ENCODE peak calls at places on chromosomes 16 and 17, in eight cellular contexts. X is ELF-1, U is EL, R is fibroblast of the aortic adventitia, V is NCI-H524, Y is skeletal muscle cell, E is HS-5, Z is NCI-H345. K is an unnamed sample.

GRCh38 chr16:82709987-82710386 is 83.2 kb downstream of the CDH13 start:
- DNase-seq in X (no peak), U (no peak), Z (no peak), Y (no peak), V (no peak), E (no peak), R (no peak), K (no peak)

GRCh38 chr17:42101513-42102292 is 3.4 kb upstream of the ZNF385C start:
- DNase-seq in X (peak; percentile 90), V (peak; percentile 61), R (peak; percentile 74), Z (peak; percentile 58), E (no peak), U (peak; percentile 71), Y (no peak), K (peak; percentile 86)

GRCh38 chr17:17304521-17304985 is 1.4 kb downstream of the NT5M start:
- DNase-seq in U (no peak), R (no peak), V (no peak), E (no peak), Z (no peak), Y (no peak), X (no peak), K (peak; percentile 81)

GRCh38 chr16:88758227-88758943 is 26.6 kb downstream of the PIEZO1 start:
- DNase-seq in Z (peak; percentile 7), V (no peak), R (no peak), X (no peak), Y (no peak), E (no peak), U (no peak), K (no peak)

GRCh38 chr16:6446370-6446769 is 886.3 kb upstream of the RBFOX1 start:
- DNase-seq in U (no peak), Y (no peak), Z (no peak), E (no peak), X (no peak), V (no peak), R (no peak), K (no peak)

GRCh38 chr17:6660765-6661463 is 9.4 kb downstream of the C17orf100 start:
- DNase-seq in X (no peak), V (no peak), Z (no peak), R (no peak), Y (no peak), U (no peak), E (no peak), K (peak; percentile 91)

GRCh38 chr17:50102164-50102991 is 7.2 kb downstream of the PDK2 start:
- DNase-seq in E (no peak), Y (no peak), R (no peak), X (no peak), Z (no peak), U (no peak), V (no peak), K (no peak)

GRCh38 chr17:32161029-32161428 is 18.7 kb downstream of the RHOT1 start:
- DNase-seq in V (no peak), E (no peak), R (no peak), U (peak; percentile 40), X (no peak), Z (no peak), Y (no peak), K (no peak)

GRCh38 chr16:50323335-50324011 is 45.3 kb downstream of the BRD7 start:
- DNase-seq in X (no peak), R (peak; percentile 52), V (peak; percentile 80), Y (peak; percentile 19), E (no peak), Z (peak; percentile 6), U (peak; percentile 48), K (peak; percentile 49)

GRCh38 chr16:87259431-87259830 is 57.8 kb downstream of the C16orf95 start:
- DNase-seq in V (no peak), Y (no peak), X (no peak), U (no peak), R (no peak), E (no peak), Z (no peak), K (no peak)

GRCh38 chr16:55146939-55147338 is 177.1 kb upstream of the IRX6 start:
- DNase-seq in V (peak; percentile 94), Z (no peak), E (no peak), Y (no peak), U (no peak), X (no peak), R (no peak), K (peak; percentile 18)

GRCh38 chr17:62030264-62030663 is 34.8 kb downstream of the MED13 start:
- DNase-seq in R (no peak), Y (no peak), Z (no peak), E (no peak), X (no peak), V (no peak), U (no peak), K (no peak)

GRCh38 chr16:23694707-23695373 is 16.2 kb downstream of the PLK1 start:
- DNase-seq in E (no peak), V (no peak), Y (no peak), U (peak; percentile 19), R (peak; percentile 28), X (peak; percentile 89), Z (no peak), K (no peak)

GRCh38 chr17:3772764-3773163 is 28.2 kb downstream of the ITGAE start:
- DNase-seq in E (no peak), X (peak; percentile 56), Z (no peak), U (no peak), Y (no peak), V (no peak), R (no peak), K (no peak)

GRCh38 chr16:59180083-59180476 is 446.0 kb upstream of the GOT2 start:
- DNase-seq in Z (no peak), V (no peak), E (no peak), X (no peak), Y (no peak), U (no peak), R (no peak), K (no peak)

GRCh38 chr17:82120148-82120547 is 22.1 kb upstream of the FASN start:
- DNase-seq in R (peak; percentile 63), Y (no peak), U (peak; percentile 73), Z (no peak), V (no peak), X (no peak), E (no peak), K (no peak)

GRCh38 chr17:21285164-21286065 is 904 bp downstream of the MAP2K3 start:
- DNase-seq in Y (no peak), E (no peak), U (peak; percentile 72), Z (no peak), V (peak; percentile 43), X (peak; percentile 37), R (peak; percentile 50), K (peak; percentile 31)

GRCh38 chr17:73581379-73581778 is 62.9 kb downstream of the SDK2 start:
- DNase-seq in X (no peak), E (no peak), Z (no peak), R (no peak), Y (no peak), U (no peak), V (peak; percentile 39), K (no peak)

GRCh38 chr16:52068447-52069074 is 478.4 kb downstream of the TOX3 start:
- DNase-seq in E (no peak), R (no peak), Z (peak; percentile 68), U (no peak), Y (no peak), V (peak; percentile 56), X (peak; percentile 38), K (peak; percentile 28)

GRCh38 chr16:87324411-87325275 is 7.5 kb upstream of the C16orf95 start:
- DNase-seq in X (peak; percentile 64), E (no peak), Y (no peak), V (peak; percentile 88), U (peak; percentile 14), R (peak; percentile 34), Z (peak; percentile 6), K (peak; percentile 42)

GRCh38 chr17:33142703-33143299 is 150.3 kb downstream of the ASIC2 start:
- DNase-seq in Y (no peak), V (no peak), R (peak; percentile 18), E (peak; percentile 2), U (peak; percentile 10), X (peak; percentile 45), Z (no peak), K (peak; percentile 32)

GRCh38 chr16:2856061-2856670 is 1.8 kb downstream of the PRSS22 start:
- DNase-seq in R (no peak), X (peak; percentile 36), Z (peak; percentile 19), E (no peak), U (no peak), Y (no peak), V (no peak), K (no peak)

GRCh38 chr17:5118219-5118618 is 2.4 kb downstream of the USP6 start:
- DNase-seq in V (no peak), E (no peak), X (no peak), U (no peak), Y (no peak), Z (no peak), R (no peak), K (no peak)

K was measured in KBM-7.